ENCODE peak calls at places on chromosomes 3 and 15, in ten cellular contexts. O is heart left ventricle; D is adrenal gland; E is CD8-positive, alpha-beta T cell; P is MM.1S; M is RWPE1; B is uterus; Y is tibial nerve; S is cardiac muscle cell; L is psoas muscle. N is an unnamed sample.
A peak's percentile ranks its signal among the peaks of the same experiment; 100 is the strongest.

GRCh38 chr3:145882416-145882815 is 278.6 kb downstream of the PLOD2 start:
- DNase-seq in O (no peak), D (no peak), E (no peak), P (no peak), M (no peak), B (no peak), Y (no peak), S (no peak), L (no peak), N (no peak)

GRCh38 chr3:159252772-159253384 is 451.0 kb downstream of the MFSD1 start:
- DNase-seq in O (no peak), D (no peak), E (no peak), P (peak; percentile 80), M (peak; percentile 17), B (no peak), Y (no peak), S (peak; percentile 31), L (no peak), N (no peak)

GRCh38 chr15:52808441-52808840 is 18.3 kb upstream of the ONECUT1 start:
- DNase-seq in O (no peak), D (no peak), E (no peak), P (no peak), M (no peak), B (no peak), Y (no peak), S (no peak), L (no peak), N (no peak)

GRCh38 chr3:38119248-38119544 is 17.7 kb downstream of the ACAA1 start:
- DNase-seq in O (peak; percentile 24), D (no peak), E (no peak), P (no peak), M (no peak), B (peak; percentile 14), Y (no peak), S (no peak), L (no peak), N (no peak)

GRCh38 chr3:193490580-193490979 is 64.1 kb downstream of the ATP13A4 start:
- DNase-seq in O (no peak), D (no peak), E (no peak), P (no peak), M (no peak), B (no peak), Y (no peak), S (no peak), L (no peak), N (no peak)

GRCh38 chr15:20348900-20349773 is 192.5 kb downstream of the GOLGA6L6 start:
- DNase-seq in O (peak; percentile 37), D (no peak), E (peak; percentile 50), P (peak; percentile 4), M (no peak), B (peak; percentile 11), Y (no peak), S (no peak), L (peak; percentile 59), N (no peak)

GRCh38 chr15:98699591-98700424 is 51.5 kb downstream of the IGF1R start:
- DNase-seq in O (no peak), D (no peak), E (no peak), P (no peak), M (no peak), B (no peak), Y (no peak), S (no peak), L (no peak), N (no peak)

GRCh38 chr3:170520996-170521395 is 64.9 kb downstream of the SLC7A14 start:
- DNase-seq in O (no peak), D (no peak), E (no peak), P (no peak), M (no peak), B (no peak), Y (no peak), S (no peak), L (no peak), N (no peak)

GRCh38 chr15:67076147-67076843 is 10.9 kb downstream of the SMAD3 start:
- DNase-seq in O (no peak), D (peak; percentile 60), E (no peak), P (no peak), M (peak; percentile 80), B (no peak), Y (no peak), S (no peak), L (peak; percentile 57), N (no peak)

GRCh38 chr3:124878561-124879394 is 8.4 kb downstream of the ITGB5 start:
- DNase-seq in O (peak; percentile 34), D (peak; percentile 82), E (no peak), P (no peak), M (peak; percentile 92), B (peak; percentile 62), Y (no peak), S (no peak), L (no peak), N (no peak)

GRCh38 chr3:102741105-102741504 is 306.3 kb downstream of the ZPLD1 start:
- DNase-seq in O (no peak), D (no peak), E (no peak), P (no peak), M (peak; percentile 8), B (no peak), Y (no peak), S (peak; percentile 48), L (no peak), N (no peak)
- TF ChIP-seq CTCF in O (peak; percentile 15), D (no peak), E (no peak), P (no peak), M (no peak), B (no peak), Y (no peak), S (no peak), L (no peak), N (no peak)

DNA sequence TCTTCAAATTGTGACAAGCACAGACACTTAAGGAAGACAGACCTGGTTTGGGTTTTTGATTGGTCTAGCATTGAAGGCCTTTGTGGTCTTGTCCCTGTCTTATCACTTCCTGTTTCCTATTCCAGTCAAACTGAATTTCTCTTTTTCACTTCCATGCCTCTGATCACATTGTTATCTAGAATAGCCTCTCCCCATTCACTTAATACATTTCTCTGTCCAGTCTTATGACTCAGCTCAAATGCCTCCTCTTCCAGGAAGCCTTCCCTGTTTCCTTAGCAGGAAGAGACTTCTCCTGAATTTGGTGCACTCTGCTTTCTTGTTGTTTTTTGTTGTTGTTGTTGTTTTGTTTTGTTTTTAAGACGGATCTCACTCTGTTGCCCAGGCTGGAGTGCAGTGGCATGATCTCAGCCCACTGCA is 45.5 kb downstream of the LIMD1 start:
- DNase-seq in O (no peak), D (no peak), E (no peak), P (no peak), M (no peak), B (no peak), Y (no peak), S (no peak), L (no peak), N (no peak)
- H3K27ac ChIP-seq in O (no peak overlapping the region), D (peak overlapping the region; percentile 10), E (no peak overlapping the region), P (no peak overlapping the region), M (peak overlapping the region; percentile 48), B (no peak overlapping the region), Y (peak overlapping the region; percentile 61), S (no peak overlapping the region), L (no peak overlapping the region), N (no peak overlapping the region)

GRCh38 chr3:13213911-13214846 is 140.9 kb upstream of the IQSEC1 start:
- DNase-seq in O (no peak), D (no peak), E (no peak), P (no peak), M (no peak), B (no peak), Y (no peak), S (no peak), L (peak; percentile 26), N (no peak)

GRCh38 chr3:13213490-13213889 is 140.3 kb upstream of the IQSEC1 start:
- DNase-seq in O (no peak), D (no peak), E (no peak), P (no peak), M (no peak), B (no peak), Y (no peak), S (no peak), L (no peak), N (no peak)

GRCh38 chr3:13215940-13216546 is 142.8 kb upstream of the IQSEC1 start:
- DNase-seq in O (no peak), D (peak; percentile 36), E (no peak), P (no peak), M (peak; percentile 52), B (no peak), Y (no peak), S (no peak), L (peak; percentile 23), N (no peak)

GRCh38 chr3:13217253-13217652 is 144.0 kb upstream of the IQSEC1 start:
- DNase-seq in O (no peak), D (no peak), E (no peak), P (no peak), M (no peak), B (no peak), Y (no peak), S (no peak), L (no peak), N (no peak)

DNA sequence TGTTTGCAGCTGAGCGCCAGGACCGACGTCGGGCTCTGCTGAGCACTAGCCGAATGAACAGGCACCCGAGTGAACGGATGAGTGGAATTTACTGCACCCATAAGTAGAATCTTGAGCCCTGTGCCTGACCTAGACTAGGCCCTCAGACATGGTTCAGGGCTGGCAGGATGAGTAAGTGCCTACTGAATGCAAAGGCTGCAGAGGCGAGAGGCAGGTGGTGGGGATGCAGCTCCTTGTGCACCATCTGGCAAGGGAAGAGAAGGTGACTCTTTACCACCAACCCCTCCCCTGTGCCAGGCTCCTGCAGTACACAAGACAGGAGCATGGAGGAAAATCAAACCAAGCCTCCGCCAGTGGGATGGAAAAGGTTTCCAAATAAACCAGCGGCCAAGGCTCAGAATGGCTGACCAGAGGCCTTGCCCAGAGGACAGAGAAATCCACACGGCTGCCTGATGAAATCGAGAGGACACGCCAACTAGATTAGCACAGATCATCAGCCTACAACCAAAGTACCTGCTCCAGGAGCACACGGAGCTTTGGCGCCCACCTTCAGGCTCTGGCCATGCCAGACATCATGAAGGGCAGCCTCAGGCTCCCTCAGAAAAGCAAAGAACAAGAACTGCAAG is 141.7 kb upstream of the IQSEC1 start:
- DNase-seq in O (no peak), D (no peak), E (no peak), P (no peak), M (no peak), B (no peak), Y (no peak), S (no peak), L (peak; percentile 26), N (no peak)
- TF ChIP-seq CTCF in O (no peak), D (no peak), E (no peak), P (no peak), M (no peak), B (no peak), Y (no peak), S (no peak), L (no peak), N (no peak)

DNA sequence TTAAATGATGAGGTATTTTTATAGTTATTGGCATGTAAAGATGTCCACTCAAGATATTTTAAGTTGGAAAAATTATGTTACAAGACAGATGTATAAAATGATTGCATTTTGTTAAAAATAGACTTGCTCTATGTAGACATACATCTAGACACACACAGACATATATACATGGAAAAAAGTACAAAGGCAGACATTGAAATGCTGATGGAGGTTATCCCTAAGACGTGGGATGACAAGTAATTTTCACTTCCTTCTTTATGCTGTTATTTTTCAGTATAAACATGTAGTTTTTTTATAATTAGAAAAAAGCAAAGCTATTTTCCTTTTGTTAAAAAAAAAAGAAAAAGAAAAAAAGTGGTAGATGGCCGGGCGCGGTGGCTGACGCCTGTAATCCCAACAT is 7.2 kb downstream of the HOMER2 start:
- DNase-seq in O (no peak), D (no peak), E (no peak), P (no peak), M (no peak), B (no peak), Y (no peak), S (no peak), L (no peak), N (no peak)
- H3K27ac ChIP-seq in O (no peak overlapping the region), D (no peak overlapping the region), E (no peak overlapping the region), P (no peak overlapping the region), M (no peak overlapping the region), B (no peak overlapping the region), Y (no peak overlapping the region), S (no peak overlapping the region), L (no peak overlapping the region), N (no peak overlapping the region)

GRCh38 chr15:58758141-58758540 is 8.6 kb upstream of the ADAM10 start:
- DNase-seq in O (no peak), D (no peak), E (no peak), P (peak; percentile 67), M (no peak), B (no peak), Y (no peak), S (no peak), L (no peak), N (no peak)
- TF ChIP-seq CTCF in O (peak; percentile 29), D (peak; percentile 37), E (no peak), P (peak; percentile 57), M (no peak), B (no peak), Y (peak; percentile 36), S (peak; percentile 36), L (no peak), N (no peak)

N was measured in CD4-positive, alpha-beta T cell.